ENCODE peak calls at places on chromosomes 6 and 20, in five cellular contexts. T, G, J, M and H are unnamed samples.
A peak's percentile ranks its signal among the peaks of the same experiment; 100 is the strongest.

GRCh38 chr6:69456086-69456485 is 340.7 kb downstream of the LMBRD1 start:
- DNase-seq in T (no peak), G (no peak), J (no peak), M (no peak), H (no peak)

GRCh38 chr6:28336284-28337024 is 506 bp upstream of the ZSCAN31 start:
- DNase-seq in T (peak; percentile 51), G (peak; percentile 31), J (peak; percentile 31), M (no peak), H (peak; percentile 35)

GRCh38 chr20:38833857-38834164 is 28.3 kb downstream of the PPP1R16B start:
- DNase-seq in T (no peak), G (no peak), J (no peak), M (no peak), H (no peak)

GRCh38 chr6:7723041-7723447 is 2.9 kb upstream of the BMP6 start:
- DNase-seq in T (peak; percentile 90), G (peak; percentile 81), J (peak; percentile 70), M (peak; percentile 62), H (peak; percentile 87)

GRCh38 chr20:46006031-46006430 is 2.7 kb upstream of the MMP9 start:
- DNase-seq in T (no peak), G (no peak), J (no peak), M (no peak), H (no peak)

GRCh38 chr20:16518068-16518783 is 55.0 kb downstream of the KIF16B start:
- DNase-seq in T (peak; percentile 51), G (peak; percentile 42), J (peak; percentile 50), M (no peak), H (peak; percentile 42)

GRCh38 chr6:165805604-165806003 is 142.6 kb upstream of the PDE10A start:
- DNase-seq in T (no peak), G (no peak), J (no peak), M (no peak), H (no peak)

GRCh38 chr6:5333653-5334052 is 72.3 kb downstream of the FARS2 start:
- DNase-seq in T (no peak), G (peak; percentile 60), J (no peak), M (no peak), H (no peak)

GRCh38 chr6:6639572-6639971 is 51.1 kb downstream of the LY86 start:
- DNase-seq in T (no peak), G (no peak), J (no peak), M (no peak), H (no peak)

GRCh38 chr20:10648651-10649050 is 25.1 kb downstream of the JAG1 start:
- DNase-seq in T (no peak), G (peak; percentile 91), J (no peak), M (no peak), H (no peak)

GRCh38 chr6:87645080-87645479 is 55.1 kb downstream of the ORC3 start:
- DNase-seq in T (no peak), G (no peak), J (no peak), M (no peak), H (no peak)

GRCh38 chr6:160300076-160300695 is 41.6 kb upstream of the SLC22A2 start:
- DNase-seq in T (no peak), G (no peak), J (no peak), M (no peak), H (no peak)

GRCh38 chr6:166361080-166361429 is 18.7 kb upstream of the SFT2D1 start:
- DNase-seq in T (peak; percentile 63), G (peak; percentile 24), J (peak; percentile 42), M (peak; percentile 83), H (no peak)

GRCh38 chr6:146017672-146018071 is 11.2 kb upstream of the GRM1 start:
- DNase-seq in T (no peak), G (no peak), J (no peak), M (no peak), H (no peak)

GRCh38 chr20:44005661-44006060 is 91.0 kb downstream of the TOX2 start:
- DNase-seq in T (no peak), G (no peak), J (no peak), M (no peak), H (no peak)

GRCh38 chr6:34145161-34146020 is 496 bp downstream of the GRM4 start:
- DNase-seq in T (no peak), G (peak; percentile 46), J (no peak), M (no peak), H (no peak)

GRCh38 chr6:22764521-22764920 is 195.2 kb downstream of the HDGFL1 start:
- DNase-seq in T (no peak), G (peak; percentile 85), J (no peak), M (no peak), H (no peak)

GRCh38 chr20:53078761-53079482 is 106.8 kb downstream of the TSHZ2 start:
- DNase-seq in T (no peak), G (no peak), J (no peak), M (no peak), H (no peak)

GRCh38 chr6:167795874-167796667 is 30.6 kb upstream of the AFDN start:
- DNase-seq in T (peak; percentile 55), G (no peak), J (peak; percentile 81), M (peak; percentile 89), H (peak; percentile 67)
- H3K4me3 ChIP-seq in T (peak overlapping the region; percentile 46), G (no peak overlapping the region), J (peak overlapping the region; percentile 3), M (peak overlapping the region; percentile 58), H (no peak overlapping the region)

GRCh38 chr6:110562316-110562915 is 86.0 kb upstream of the SLC22A16 start:
- DNase-seq in T (no peak), G (no peak), J (no peak), M (no peak), H (no peak)

GRCh38 chr6:110563711-110564110 is 87.3 kb upstream of the SLC22A16 start:
- DNase-seq in T (no peak), G (no peak), J (no peak), M (no peak), H (no peak)

GRCh38 chr6:110561708-110562107 is 85.3 kb upstream of the SLC22A16 start:
- DNase-seq in T (no peak), G (no peak), J (no peak), M (no peak), H (no peak)

GRCh38 chr6:110566346-110567125 is 90.1 kb upstream of the SLC22A16 start:
- DNase-seq in T (no peak), G (peak; percentile 19), J (no peak), M (peak; percentile 81), H (no peak)

GRCh38 chr6:110564703-110565421 is 88.4 kb upstream of the SLC22A16 start:
- DNase-seq in T (no peak), G (no peak), J (no peak), M (no peak), H (no peak)
- H3K4me1 ChIP-seq in T (no peaks in the 10 kb centered on the region), G (peaks cover 6% of the 10 kb centered on the region), J (no peaks in the 10 kb centered on the region), M (peaks cover 15% of the 10 kb centered on the region), H (peaks cover 10% of the 10 kb centered on the region)

DNA sequence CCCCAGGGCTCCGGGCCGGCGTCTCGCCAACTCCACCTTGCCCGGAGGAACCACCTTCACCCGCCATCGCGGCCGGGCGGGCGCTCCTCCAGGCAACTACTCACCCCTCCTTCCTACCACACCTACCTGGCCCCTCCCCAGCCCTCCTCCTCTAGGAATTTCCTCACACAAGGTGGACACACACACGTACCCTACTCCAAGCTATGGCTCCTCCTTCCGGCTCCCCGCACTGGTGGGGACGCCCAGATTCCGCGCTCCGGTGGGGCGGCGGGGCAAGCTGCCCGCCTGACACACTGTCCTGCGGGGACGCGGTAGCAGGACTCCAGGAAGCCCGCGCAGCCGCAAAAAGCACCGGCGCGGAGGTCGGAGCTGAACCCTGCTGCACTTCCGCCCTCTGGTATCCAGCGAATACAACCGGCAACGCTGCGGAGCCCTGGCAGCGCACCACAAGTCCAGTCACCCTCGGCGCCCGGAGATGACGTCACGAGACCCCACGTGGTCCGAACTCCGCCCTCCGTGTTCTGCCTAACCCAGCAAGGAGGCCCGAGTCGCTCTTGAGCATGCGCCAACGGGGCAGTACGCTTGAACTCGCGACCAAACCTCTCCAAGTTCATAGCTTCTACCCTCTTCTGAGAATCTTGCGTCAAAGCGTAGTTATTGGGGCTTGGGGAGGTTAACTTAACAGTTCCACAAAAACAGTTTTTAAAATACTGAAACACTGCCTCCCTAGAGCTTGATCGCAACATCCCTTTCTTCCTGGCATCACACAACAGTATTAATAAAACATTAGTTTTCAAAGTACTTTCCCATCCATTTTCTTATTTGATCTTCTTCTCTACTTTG is at the start of gene ATG5:
- DNase-seq in T (peak; percentile 100), G (peak; percentile 99), J (peak; percentile 99), M (peak; percentile 99), H (peak; percentile 100)
- TF ChIP-seq POLR2A in T (peak; percentile 39), G (peak; percentile 72), J (peak; percentile 75), M (peak; percentile 90), H (peak; percentile 97)

DNA sequence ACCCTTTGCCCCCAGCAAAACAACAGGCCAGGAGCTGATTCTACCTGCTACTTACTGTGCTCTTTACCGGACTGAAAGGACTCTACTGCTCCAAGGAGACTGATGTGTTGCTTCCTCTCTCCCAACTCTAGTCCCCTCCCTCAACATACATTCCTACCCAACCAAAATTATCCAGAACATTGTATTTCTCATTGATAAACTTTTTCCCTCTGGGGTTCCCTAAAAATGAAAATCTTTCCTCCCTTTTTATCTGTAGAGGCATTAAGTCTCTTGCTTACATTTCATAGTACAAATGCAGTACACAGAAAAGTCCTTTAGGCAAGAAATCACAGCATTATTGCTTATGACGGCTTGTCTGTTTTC is 940 bp upstream of the HS3ST5 start:
- DNase-seq in T (no peak), G (no peak), J (no peak), M (no peak), H (no peak)
- H3K4me3 ChIP-seq in T (peak overlapping the region; percentile 62), G (peak overlapping the region; percentile 61), J (no peak overlapping the region), M (no peak overlapping the region), H (no peak overlapping the region)

GRCh38 chr6:10416863-10417641 is 2.2 kb upstream of the TFAP2A start:
- DNase-seq in T (no peak), G (no peak), J (no peak), M (no peak), H (no peak)

GRCh38 chr6:10414766-10415592 is at the start of gene TFAP2A:
- DNase-seq in T (no peak), G (peak; percentile 56), J (peak; percentile 84), M (no peak), H (no peak)

GRCh38 chr6:10416516-10416862 is 1.6 kb upstream of the TFAP2A start:
- DNase-seq in T (no peak), G (no peak), J (no peak), M (no peak), H (no peak)

GRCh38 chr6:10413850-10414765 is 766 bp downstream of the TFAP2A start:
- DNase-seq in T (no peak), G (no peak), J (peak; percentile 60), M (peak; percentile 17), H (no peak)

GRCh38 chr6:10415593-10416480 is 963 bp upstream of the TFAP2A start:
- DNase-seq in T (no peak), G (no peak), J (no peak), M (no peak), H (no peak)
- H3K4me1 ChIP-seq in T (peaks cover 24% of the 10 kb centered on the region), G (no peaks in the 10 kb centered on the region), J (peaks cover 3% of the 10 kb centered on the region), M (peaks cover 9% of the 10 kb centered on the region), H (peaks cover 64% of the 10 kb centered on the region)

GRCh38 chr20:62302341-62303048 is at the start of gene ADRM1:
- DNase-seq in T (peak; percentile 96), G (peak; percentile 94), J (peak; percentile 95), M (peak; percentile 97), H (peak; percentile 96)
- TF ChIP-seq POLR2A in T (no peak), G (peak; percentile 74), J (peak; percentile 57), M (peak; percentile 73), H (peak; percentile 45)